ENCODE peak calls at places on chromosomes 16 and 17, in four cellular contexts. One of them, this sample, is unnamed.

GRCh38 chr17:1643293-1643998 is 2.1 kb downstream of the SCARF1 start:
- DNase-seq in K562: no peak
- DNase-seq in A549: peak
- DNase-seq in H1: no peak
- DNase-seq in this sample: no peak

GRCh38 chr17:82863941-82864720 is 24.3 kb upstream of the ZNF750 start:
- DNase-seq in K562: peak
- DNase-seq in H1: no peak
- DNase-seq in A549: no peak
- DNase-seq in this sample: no peak

GRCh38 chr17:72166040-72166439 is 45.2 kb downstream of the SOX9 start:
- DNase-seq in K562: no peak
- DNase-seq in H1: no peak
- DNase-seq in A549: no peak
- DNase-seq in this sample: peak

GRCh38 chr17:80110927-80111701 is 9.7 kb downstream of the GAA start:
- DNase-seq in A549: no peak
- DNase-seq in H1: no peak
- DNase-seq in K562: no peak
- DNase-seq in this sample: no peak

GRCh38 chr17:4087911-4088693 is 54.7 kb downstream of the ZZEF1 start:
- DNase-seq in K562: no peak
- DNase-seq in H1: no peak
- DNase-seq in A549: no peak
- DNase-seq in this sample: no peak

GRCh38 chr16:83513006-83513755 is 294.6 kb upstream of the HSBP1 start:
- DNase-seq in A549: no peak
- DNase-seq in H1: no peak
- DNase-seq in K562: no peak
- DNase-seq in this sample: no peak

GRCh38 chr17:18039535-18040286 is 503 bp downstream of the GID4 start:
- DNase-seq in K562: no peak
- DNase-seq in A549: peak
- DNase-seq in H1: no peak
- DNase-seq in this sample: no peak

GRCh38 chr16:4315185-4316102 is at the start of gene GLIS2:
- DNase-seq in A549: peak
- DNase-seq in K562: peak
- DNase-seq in H1: no peak
- DNase-seq in this sample: no peak

GRCh38 chr17:16381496-16381820 is 567 bp downstream of the UBB start:
- DNase-seq in K562: no peak
- DNase-seq in H1: no peak
- DNase-seq in A549: no peak
- DNase-seq in this sample: no peak

GRCh38 chr17:49993423-49994037 is 1.5 kb downstream of the DLX3 start:
- DNase-seq in A549: no peak
- DNase-seq in H1: no peak
- DNase-seq in K562: no peak
- DNase-seq in this sample: no peak
- TF ChIP-seq PHF8 in A549: no peak
- TF ChIP-seq PHF8 in H1: no peak
- TF ChIP-seq PHF8 in K562: no peak
- TF ChIP-seq PHF8 in this sample: no peak

DNA sequence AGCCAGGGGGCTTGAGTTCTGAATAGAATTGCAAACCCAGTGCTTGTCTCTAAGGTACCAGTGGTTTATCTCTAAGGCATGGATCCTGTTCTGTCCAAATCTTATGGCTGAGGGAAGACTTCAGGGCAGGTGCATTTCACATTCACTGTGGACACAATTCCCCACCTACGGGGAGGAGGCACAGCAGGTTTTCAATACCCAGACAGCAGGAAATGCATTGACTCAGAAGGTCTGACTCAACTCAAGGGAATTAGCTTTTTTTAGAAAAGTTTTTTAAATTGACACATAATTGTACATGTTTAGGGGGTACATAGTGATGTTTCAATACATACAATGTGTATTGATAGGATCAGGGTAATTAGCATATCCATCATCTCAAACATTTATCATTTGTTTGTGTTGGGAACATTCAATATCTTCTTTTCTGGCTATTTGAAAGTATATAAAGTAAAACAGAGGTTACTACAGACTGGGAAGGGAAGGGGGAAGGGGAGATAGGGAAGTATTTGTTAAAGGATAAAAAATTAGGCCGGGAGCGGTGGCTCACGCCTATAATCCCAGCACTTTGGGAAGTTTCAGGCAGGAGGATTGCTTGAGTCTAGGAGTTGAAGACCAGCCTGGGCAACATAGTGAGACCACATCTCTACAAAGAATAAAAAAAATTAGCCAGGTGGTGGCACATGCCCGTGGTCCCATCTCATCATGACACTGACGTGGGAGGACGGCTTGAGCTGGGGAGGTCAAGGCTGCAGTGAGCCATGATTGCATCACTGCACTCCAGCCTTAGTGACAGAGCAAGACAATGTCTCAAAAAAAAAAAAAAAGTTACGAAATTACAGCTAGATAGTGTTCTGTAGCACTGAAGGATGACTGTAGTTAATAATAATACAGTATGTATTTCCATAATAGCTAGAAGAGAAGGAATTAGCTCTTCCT is 54.9 kb downstream of the RGS9 start:
- DNase-seq in A549: peak
- DNase-seq in K562: no peak
- DNase-seq in H1: no peak
- DNase-seq in this sample: peak
- H3K4me2 ChIP-seq in A549: peak
- H3K4me2 ChIP-seq in K562: no peak
- H3K4me2 ChIP-seq in H1: no peak
- H3K4me2 ChIP-seq in this sample: no peak

DNA sequence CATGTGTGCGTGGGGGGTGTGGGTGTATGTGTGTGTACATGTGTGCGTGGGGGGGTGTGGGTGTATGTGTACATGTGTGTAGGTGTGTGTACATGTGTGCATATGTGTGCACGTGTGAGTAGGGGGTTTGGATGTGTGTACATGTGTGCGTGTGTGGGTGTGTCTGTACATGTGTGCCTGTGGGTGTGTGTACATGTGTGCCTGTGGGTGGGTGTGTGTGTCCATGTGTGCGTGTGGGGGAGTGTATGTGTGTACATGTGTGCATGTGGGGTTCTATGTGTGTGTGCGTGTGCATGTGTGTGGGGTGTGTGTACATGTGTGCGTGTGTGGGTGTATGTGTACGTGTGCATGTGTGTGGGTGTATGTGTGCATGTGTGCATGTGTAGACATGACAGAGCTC is 129.1 kb downstream of the C16orf95 start:
- DNase-seq in H1: no peak
- DNase-seq in A549: no peak
- DNase-seq in K562: no peak
- DNase-seq in this sample: no peak
- TF ChIP-seq PHF8 in H1: no peak
- TF ChIP-seq PHF8 in A549: no peak
- TF ChIP-seq PHF8 in K562: no peak
- TF ChIP-seq PHF8 in this sample: no peak

GRCh38 chr16:48201515-48202201 is 42.4 kb upstream of the LONP2 start:
- DNase-seq in K562: no peak
- DNase-seq in A549: no peak
- DNase-seq in H1: no peak
- DNase-seq in this sample: no peak
- H3K4me2 ChIP-seq in K562: no peak
- H3K4me2 ChIP-seq in A549: no peak
- H3K4me2 ChIP-seq in H1: no peak
- H3K4me2 ChIP-seq in this sample: peak

DNA sequence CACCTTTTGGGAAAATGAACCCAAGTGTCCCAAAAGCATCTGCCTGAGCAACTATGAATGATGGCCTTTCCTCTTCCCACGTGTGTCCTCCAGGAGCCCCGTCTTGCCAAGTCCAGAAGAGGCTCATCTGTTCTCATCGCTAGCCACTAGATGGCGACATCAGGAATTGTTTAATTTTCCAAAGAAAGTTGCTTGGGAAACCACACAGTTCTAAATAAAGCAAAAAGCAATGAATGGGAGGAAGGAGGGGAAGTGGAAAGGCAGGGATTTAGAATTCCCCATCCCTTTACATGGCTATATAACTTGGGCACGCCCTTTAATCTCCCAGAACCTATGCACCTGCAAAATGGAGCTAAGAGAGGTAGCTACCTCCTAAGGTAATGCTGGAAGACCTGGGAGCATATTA is 9.0 kb upstream of the CDH5 start:
- DNase-seq in K562: peak
- DNase-seq in A549: peak
- DNase-seq in H1: peak
- DNase-seq in this sample: peak
- TF ChIP-seq PHF8 in K562: no peak
- TF ChIP-seq PHF8 in A549: no peak
- TF ChIP-seq PHF8 in H1: no peak
- TF ChIP-seq PHF8 in this sample: no peak

GRCh38 chr16:49557070-49557446 is 183.5 kb downstream of the C16orf78 start:
- DNase-seq in A549: no peak
- DNase-seq in K562: no peak
- DNase-seq in H1: peak
- DNase-seq in this sample: peak
- H3K4me2 ChIP-seq in A549: no peak
- H3K4me2 ChIP-seq in K562: no peak
- H3K4me2 ChIP-seq in H1: peak
- H3K4me2 ChIP-seq in this sample: no peak